ENCODE peak calls at places on chromosomes 4 and X, in seven cellular contexts. One of them, this sample, is unnamed. For H3K9me3, the result is how much of the 10 kb centered on the place peaks cover.

GRCh38 chrX:134685662-134686061 is 27.4 kb upstream of the PLAC1 start:
- DNase-seq in uterus: no peak
- DNase-seq in upper lobe of left lung: no peak
- DNase-seq in cardiac muscle cell: no peak
- DNase-seq in fibroblast of lung: peak
- DNase-seq in upper lobe of right lung: no peak
- DNase-seq in A549: no peak
- DNase-seq in this sample: no peak

GRCh38 chr4:146049802-146050201 is 111.2 kb upstream of the ZNF827 start:
- DNase-seq in uterus: no peak
- DNase-seq in upper lobe of left lung: no peak
- DNase-seq in cardiac muscle cell: no peak
- DNase-seq in fibroblast of lung: no peak
- DNase-seq in upper lobe of right lung: no peak
- DNase-seq in A549: no peak
- DNase-seq in this sample: no peak

GRCh38 chrX:115147220-115147619 is 42.0 kb upstream of the RBMXL3 start:
- DNase-seq in uterus: no peak
- DNase-seq in upper lobe of left lung: no peak
- DNase-seq in cardiac muscle cell: no peak
- DNase-seq in fibroblast of lung: peak
- DNase-seq in upper lobe of right lung: no peak
- DNase-seq in A549: peak
- DNase-seq in this sample: no peak

GRCh38 chr4:102832105-102832504 is 4.8 kb upstream of the UBE2D3 start:
- DNase-seq in uterus: no peak
- DNase-seq in upper lobe of left lung: no peak
- DNase-seq in cardiac muscle cell: no peak
- DNase-seq in fibroblast of lung: no peak
- DNase-seq in upper lobe of right lung: no peak
- DNase-seq in A549: no peak
- DNase-seq in this sample: no peak

GRCh38 chr4:150379454-150379853 is 202.5 kb upstream of the MAB21L2 start:
- DNase-seq in uterus: no peak
- DNase-seq in upper lobe of left lung: no peak
- DNase-seq in cardiac muscle cell: no peak
- DNase-seq in fibroblast of lung: no peak
- DNase-seq in upper lobe of right lung: no peak
- DNase-seq in A549: no peak
- DNase-seq in this sample: no peak

GRCh38 chrX:15215366-15215765 is 54.5 kb downstream of the ASB9 start:
- DNase-seq in uterus: no peak
- DNase-seq in upper lobe of left lung: no peak
- DNase-seq in cardiac muscle cell: no peak
- DNase-seq in fibroblast of lung: no peak
- DNase-seq in upper lobe of right lung: no peak
- DNase-seq in A549: no peak
- DNase-seq in this sample: no peak

GRCh38 chrX:16278927-16279326 is 111.6 kb downstream of the MAGEB17 start:
- DNase-seq in uterus: no peak
- DNase-seq in upper lobe of left lung: no peak
- DNase-seq in cardiac muscle cell: no peak
- DNase-seq in fibroblast of lung: no peak
- DNase-seq in upper lobe of right lung: no peak
- DNase-seq in A549: peak
- DNase-seq in this sample: no peak

GRCh38 chr4:169348541-169348940 is 77.8 kb upstream of the SH3RF1 start:
- DNase-seq in uterus: no peak
- DNase-seq in upper lobe of left lung: no peak
- DNase-seq in cardiac muscle cell: no peak
- DNase-seq in fibroblast of lung: no peak
- DNase-seq in upper lobe of right lung: no peak
- DNase-seq in A549: no peak
- DNase-seq in this sample: no peak

GRCh38 chrX:116732214-116732613 is 269.4 kb upstream of the CT83 start:
- DNase-seq in uterus: no peak
- DNase-seq in upper lobe of left lung: no peak
- DNase-seq in cardiac muscle cell: no peak
- DNase-seq in fibroblast of lung: no peak
- DNase-seq in upper lobe of right lung: no peak
- DNase-seq in A549: no peak
- DNase-seq in this sample: no peak

GRCh38 chr4:153520871-153521329 is 54.7 kb downstream of the TMEM131L start:
- DNase-seq in uterus: no peak
- DNase-seq in upper lobe of left lung: no peak
- DNase-seq in cardiac muscle cell: no peak
- DNase-seq in fibroblast of lung: no peak
- DNase-seq in upper lobe of right lung: no peak
- DNase-seq in A549: no peak
- DNase-seq in this sample: no peak

GRCh38 chr4:101806914-101807313 is 16.4 kb downstream of the BANK1 start:
- DNase-seq in uterus: no peak
- DNase-seq in upper lobe of left lung: no peak
- DNase-seq in cardiac muscle cell: no peak
- DNase-seq in fibroblast of lung: peak
- DNase-seq in upper lobe of right lung: no peak
- DNase-seq in A549: peak
- DNase-seq in this sample: no peak

GRCh38 chrX:101564651-101565050 is 14.3 kb downstream of the ARMCX1 start:
- DNase-seq in uterus: no peak
- DNase-seq in upper lobe of left lung: no peak
- DNase-seq in cardiac muscle cell: no peak
- DNase-seq in fibroblast of lung: no peak
- DNase-seq in upper lobe of right lung: no peak
- DNase-seq in A549: no peak
- DNase-seq in this sample: no peak

GRCh38 chrX:69137371-69137881 is 27.8 kb downstream of the PJA1 start:
- DNase-seq in uterus: peak
- DNase-seq in upper lobe of left lung: no peak
- DNase-seq in cardiac muscle cell: no peak
- DNase-seq in fibroblast of lung: peak
- DNase-seq in upper lobe of right lung: no peak
- DNase-seq in A549: no peak
- DNase-seq in this sample: no peak

GRCh38 chr4:138749303-138749702 is 266.3 kb upstream of the NOCT start:
- DNase-seq in uterus: no peak
- DNase-seq in upper lobe of left lung: no peak
- DNase-seq in cardiac muscle cell: peak
- DNase-seq in fibroblast of lung: peak
- DNase-seq in upper lobe of right lung: no peak
- DNase-seq in A549: no peak
- DNase-seq in this sample: no peak

GRCh38 chr4:79663157-79663556 is 255.1 kb upstream of the GK2 start:
- DNase-seq in uterus: no peak
- DNase-seq in upper lobe of left lung: no peak
- DNase-seq in cardiac muscle cell: no peak
- DNase-seq in fibroblast of lung: no peak
- DNase-seq in upper lobe of right lung: no peak
- DNase-seq in A549: no peak
- DNase-seq in this sample: no peak

GRCh38 chr4:182242793-182243192 is 409 bp upstream of the TENM3 start:
- DNase-seq in uterus: no peak
- DNase-seq in upper lobe of left lung: no peak
- DNase-seq in cardiac muscle cell: no peak
- DNase-seq in fibroblast of lung: peak
- DNase-seq in upper lobe of right lung: no peak
- DNase-seq in A549: no peak
- DNase-seq in this sample: no peak

GRCh38 chrX:47751670-47752069 is 85.0 kb upstream of the ZNF81 start:
- DNase-seq in uterus: no peak
- DNase-seq in upper lobe of left lung: peak
- DNase-seq in cardiac muscle cell: peak
- DNase-seq in fibroblast of lung: no peak
- DNase-seq in upper lobe of right lung: peak
- DNase-seq in A549: peak
- DNase-seq in this sample: no peak

GRCh38 chr4:147157860-147158701 is 212.4 kb upstream of the TTC29 start:
- DNase-seq in uterus: no peak
- DNase-seq in upper lobe of left lung: peak
- DNase-seq in cardiac muscle cell: peak
- DNase-seq in fibroblast of lung: peak
- DNase-seq in upper lobe of right lung: peak
- DNase-seq in A549: peak
- DNase-seq in this sample: no peak

GRCh38 chrX:115939636-115940160 is 230.8 kb upstream of the AGTR2 start:
- DNase-seq in uterus: no peak
- DNase-seq in upper lobe of left lung: no peak
- DNase-seq in cardiac muscle cell: no peak
- DNase-seq in fibroblast of lung: no peak
- DNase-seq in upper lobe of right lung: no peak
- DNase-seq in A549: no peak
- DNase-seq in this sample: no peak

GRCh38 chr4:67603310-67604028 is 44.9 kb downstream of the STAP1 start:
- DNase-seq in uterus: no peak
- DNase-seq in upper lobe of left lung: no peak
- DNase-seq in cardiac muscle cell: no peak
- DNase-seq in fibroblast of lung: no peak
- DNase-seq in upper lobe of right lung: no peak
- DNase-seq in A549: no peak
- DNase-seq in this sample: no peak

GRCh38 chrX:9874483-9874882 is 88.3 kb downstream of the SHROOM2 start:
- DNase-seq in uterus: no peak
- DNase-seq in upper lobe of left lung: no peak
- DNase-seq in cardiac muscle cell: no peak
- DNase-seq in fibroblast of lung: no peak
- DNase-seq in upper lobe of right lung: no peak
- DNase-seq in A549: no peak
- DNase-seq in this sample: no peak

GRCh38 chrX:106378616-106379015 is 210.5 kb downstream of the PWWP3B start:
- DNase-seq in uterus: no peak
- DNase-seq in upper lobe of left lung: no peak
- DNase-seq in cardiac muscle cell: no peak
- DNase-seq in fibroblast of lung: no peak
- DNase-seq in upper lobe of right lung: no peak
- DNase-seq in A549: no peak
- DNase-seq in this sample: no peak

DNA sequence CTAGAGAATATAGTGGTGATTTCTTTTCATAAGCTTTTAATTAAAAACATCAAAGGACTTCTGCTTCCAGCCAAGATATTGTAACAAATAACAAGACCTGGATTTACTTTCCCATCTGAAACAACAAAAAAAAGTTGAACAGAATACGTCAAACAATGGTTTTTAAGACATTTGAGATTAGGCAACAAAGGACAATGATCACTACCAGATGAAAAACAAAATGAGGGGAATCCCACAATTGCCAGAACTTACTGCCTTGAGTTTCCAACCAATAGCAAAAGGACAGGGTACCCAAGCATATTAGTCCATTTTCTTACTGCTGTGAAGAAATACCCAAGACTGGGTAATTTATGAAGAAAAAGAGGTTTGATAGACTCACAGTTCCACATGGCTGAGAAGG is 341.4 kb upstream of the INTU start:
- DNase-seq in uterus: no peak
- DNase-seq in upper lobe of left lung: no peak
- DNase-seq in cardiac muscle cell: no peak
- DNase-seq in fibroblast of lung: no peak
- DNase-seq in upper lobe of right lung: no peak
- DNase-seq in A549: no peak
- DNase-seq in this sample: no peak
- H3K9me3 ChIP-seq in uterus: under half
- H3K9me3 ChIP-seq in upper lobe of left lung: under half
- H3K9me3 ChIP-seq in cardiac muscle cell: under half
- H3K9me3 ChIP-seq in fibroblast of lung: under half
- H3K9me3 ChIP-seq in upper lobe of right lung: under half
- H3K9me3 ChIP-seq in A549: under half
- H3K9me3 ChIP-seq in this sample: under half

DNA sequence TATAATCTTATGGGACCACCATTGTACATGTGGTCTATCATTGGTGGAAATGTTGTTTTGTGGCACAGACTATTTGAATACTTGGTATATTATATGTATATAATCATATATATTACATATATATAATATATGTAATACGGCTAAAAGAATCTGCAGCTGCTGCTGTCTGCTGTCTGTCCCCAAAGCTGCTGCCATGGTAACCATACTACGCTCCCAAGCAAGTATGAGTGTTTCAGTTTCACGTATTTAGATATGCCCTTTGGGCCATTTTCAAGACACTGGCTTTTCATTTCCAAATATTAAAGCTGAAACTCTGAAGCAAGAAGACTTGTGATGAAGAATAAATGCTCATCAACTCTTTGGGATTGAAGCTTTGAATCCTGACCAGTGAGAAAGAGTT is 42.0 kb upstream of the ARSJ start:
- DNase-seq in uterus: no peak
- DNase-seq in upper lobe of left lung: no peak
- DNase-seq in cardiac muscle cell: no peak
- DNase-seq in fibroblast of lung: no peak
- DNase-seq in upper lobe of right lung: no peak
- DNase-seq in A549: no peak
- DNase-seq in this sample: no peak
- H3K27ac ChIP-seq in uterus: no peak
- H3K27ac ChIP-seq in upper lobe of left lung: no peak
- H3K27ac ChIP-seq in cardiac muscle cell: no peak
- H3K27ac ChIP-seq in fibroblast of lung: no peak
- H3K27ac ChIP-seq in upper lobe of right lung: no peak
- H3K27ac ChIP-seq in A549: no peak
- H3K27ac ChIP-seq in this sample: no peak

DNA sequence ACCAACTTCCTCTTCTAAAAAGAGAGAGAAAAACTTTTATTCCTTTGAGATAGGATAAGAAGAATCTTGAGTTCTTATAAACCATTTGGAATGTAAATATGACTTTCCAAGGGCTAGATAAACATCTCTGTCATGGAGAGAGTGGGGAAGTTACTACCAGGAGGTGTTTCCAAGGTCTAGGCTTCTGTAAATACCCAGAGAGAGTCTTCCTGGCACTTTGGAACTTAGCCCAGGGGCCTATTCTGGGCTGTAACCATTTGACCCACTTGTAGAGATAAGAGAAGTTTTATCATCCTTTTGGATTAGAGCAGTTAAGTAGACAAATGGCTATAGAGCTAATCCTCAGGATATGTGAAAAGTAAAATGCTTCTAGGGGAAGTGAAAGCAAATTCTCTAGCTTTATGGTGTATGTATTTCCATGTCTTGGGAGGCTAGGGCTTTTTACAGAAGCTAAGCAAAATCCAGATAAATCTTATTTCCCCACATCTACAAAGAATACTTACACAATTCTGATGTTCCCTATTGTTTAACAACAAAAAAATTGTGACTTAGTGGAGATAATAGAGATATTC is 51.1 kb downstream of the MCUB start:
- DNase-seq in uterus: no peak
- DNase-seq in upper lobe of left lung: no peak
- DNase-seq in cardiac muscle cell: no peak
- DNase-seq in fibroblast of lung: no peak
- DNase-seq in upper lobe of right lung: no peak
- DNase-seq in A549: no peak
- DNase-seq in this sample: no peak
- TF ChIP-seq CTCF in uterus: no peak
- TF ChIP-seq CTCF in upper lobe of left lung: no peak
- TF ChIP-seq CTCF in cardiac muscle cell: no peak
- TF ChIP-seq CTCF in fibroblast of lung: no peak
- TF ChIP-seq CTCF in upper lobe of right lung: no peak
- TF ChIP-seq CTCF in A549: no peak
- TF ChIP-seq CTCF in this sample: no peak

DNA sequence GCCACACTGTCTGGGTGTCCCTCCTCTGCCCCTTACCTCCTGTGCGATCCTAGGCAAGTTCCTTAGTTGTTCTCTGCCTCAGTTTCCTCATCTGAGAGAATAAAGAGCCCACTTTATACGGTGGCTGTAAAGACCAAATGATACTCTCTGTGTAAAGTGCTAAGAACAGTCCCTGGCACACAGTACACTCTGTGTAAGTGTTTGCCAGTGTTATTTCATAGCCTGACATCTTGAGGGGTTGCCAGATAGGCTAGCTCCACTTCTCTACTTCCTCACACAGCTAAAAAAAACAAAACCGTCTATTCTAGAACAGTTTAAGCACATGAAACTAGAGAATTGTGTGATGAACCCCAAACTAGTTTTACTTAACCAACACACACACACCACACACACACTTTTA is 17.1 kb downstream of the SPON2 start:
- DNase-seq in uterus: no peak
- DNase-seq in upper lobe of left lung: no peak
- DNase-seq in cardiac muscle cell: no peak
- DNase-seq in fibroblast of lung: no peak
- DNase-seq in upper lobe of right lung: no peak
- DNase-seq in A549: no peak
- DNase-seq in this sample: no peak
- H3K9me3 ChIP-seq in uterus: under half
- H3K9me3 ChIP-seq in upper lobe of left lung: under half
- H3K9me3 ChIP-seq in cardiac muscle cell: under half
- H3K9me3 ChIP-seq in fibroblast of lung: under half
- H3K9me3 ChIP-seq in upper lobe of right lung: under half
- H3K9me3 ChIP-seq in A549: under half
- H3K9me3 ChIP-seq in this sample: under half

This sample was measured in CD4-positive, alpha-beta T cell.